ENCODE peak calls at places on chromosomes 2 and 18, in six cellular contexts. One of them, this sample, is unnamed.

GRCh38 chr2:27264753-27265535 is 2.1 kb upstream of the SLC30A3 start:
- DNase-seq in A673: peak
- DNase-seq in stimulated activated CD4-positive, alpha-beta T cell treated with anti-CD3 and anti-CD28 coated beads, Interleukin-12 subunit alpha, Interleukin-12 subunit beta, amount 100 ng/mL, for 4 hours: peak
- DNase-seq in A549: peak
- DNase-seq in neuronal stem cell: peak
- DNase-seq in caudate nucleus: no peak
- DNase-seq in this sample: peak

GRCh38 chr2:71749671-71750101 is 296.3 kb downstream of the DYSF start:
- DNase-seq in stimulated activated CD4-positive, alpha-beta T cell treated with anti-CD3 and anti-CD28 coated beads, Interleukin-12 subunit alpha, Interleukin-12 subunit beta, amount 100 ng/mL, for 4 hours: no peak
- DNase-seq in neuronal stem cell: no peak
- DNase-seq in A549: no peak
- DNase-seq in A673: peak
- DNase-seq in caudate nucleus: no peak
- DNase-seq in this sample: no peak

GRCh38 chr2:101864426-101864825 is 127.3 kb upstream of the IL1R2 start:
- DNase-seq in neuronal stem cell: no peak
- DNase-seq in caudate nucleus: no peak
- DNase-seq in stimulated activated CD4-positive, alpha-beta T cell treated with anti-CD3 and anti-CD28 coated beads, Interleukin-12 subunit alpha, Interleukin-12 subunit beta, amount 100 ng/mL, for 4 hours: no peak
- DNase-seq in A549: no peak
- DNase-seq in A673: peak
- DNase-seq in this sample: no peak

GRCh38 chr2:99861376-99861760 is 281.0 kb downstream of the AFF3 start:
- DNase-seq in caudate nucleus: no peak
- DNase-seq in stimulated activated CD4-positive, alpha-beta T cell treated with anti-CD3 and anti-CD28 coated beads, Interleukin-12 subunit alpha, Interleukin-12 subunit beta, amount 100 ng/mL, for 4 hours: no peak
- DNase-seq in A549: no peak
- DNase-seq in neuronal stem cell: no peak
- DNase-seq in A673: no peak
- DNase-seq in this sample: no peak

GRCh38 chr2:221975151-221975550 is 323.6 kb downstream of the PAX3 start:
- DNase-seq in A673: no peak
- DNase-seq in neuronal stem cell: no peak
- DNase-seq in caudate nucleus: no peak
- DNase-seq in stimulated activated CD4-positive, alpha-beta T cell treated with anti-CD3 and anti-CD28 coated beads, Interleukin-12 subunit alpha, Interleukin-12 subunit beta, amount 100 ng/mL, for 4 hours: no peak
- DNase-seq in A549: no peak
- DNase-seq in this sample: no peak

GRCh38 chr2:235170016-235170415 is 218.2 kb downstream of the SH3BP4 start:
- DNase-seq in neuronal stem cell: no peak
- DNase-seq in A549: no peak
- DNase-seq in A673: peak
- DNase-seq in stimulated activated CD4-positive, alpha-beta T cell treated with anti-CD3 and anti-CD28 coated beads, Interleukin-12 subunit alpha, Interleukin-12 subunit beta, amount 100 ng/mL, for 4 hours: no peak
- DNase-seq in caudate nucleus: no peak
- DNase-seq in this sample: no peak

GRCh38 chr2:215479536-215480240 is 43.8 kb upstream of the FN1 start:
- DNase-seq in A549: no peak
- DNase-seq in caudate nucleus: no peak
- DNase-seq in A673: no peak
- DNase-seq in stimulated activated CD4-positive, alpha-beta T cell treated with anti-CD3 and anti-CD28 coated beads, Interleukin-12 subunit alpha, Interleukin-12 subunit beta, amount 100 ng/mL, for 4 hours: no peak
- DNase-seq in neuronal stem cell: no peak
- DNase-seq in this sample: no peak

GRCh38 chr2:140630557-140630956 is 1500.3 kb downstream of the LRP1B start:
- DNase-seq in caudate nucleus: no peak
- DNase-seq in A673: no peak
- DNase-seq in stimulated activated CD4-positive, alpha-beta T cell treated with anti-CD3 and anti-CD28 coated beads, Interleukin-12 subunit alpha, Interleukin-12 subunit beta, amount 100 ng/mL, for 4 hours: no peak
- DNase-seq in neuronal stem cell: no peak
- DNase-seq in A549: no peak
- DNase-seq in this sample: no peak

GRCh38 chr2:205880048-205880447 is 197.7 kb downstream of the NRP2 start:
- DNase-seq in A673: no peak
- DNase-seq in caudate nucleus: no peak
- DNase-seq in A549: no peak
- DNase-seq in neuronal stem cell: no peak
- DNase-seq in stimulated activated CD4-positive, alpha-beta T cell treated with anti-CD3 and anti-CD28 coated beads, Interleukin-12 subunit alpha, Interleukin-12 subunit beta, amount 100 ng/mL, for 4 hours: no peak
- DNase-seq in this sample: no peak

GRCh38 chr18:80109676-80110078 is 615 bp downstream of the ADNP2 start:
- DNase-seq in A673: peak
- DNase-seq in neuronal stem cell: peak
- DNase-seq in A549: peak
- DNase-seq in stimulated activated CD4-positive, alpha-beta T cell treated with anti-CD3 and anti-CD28 coated beads, Interleukin-12 subunit alpha, Interleukin-12 subunit beta, amount 100 ng/mL, for 4 hours: no peak
- DNase-seq in caudate nucleus: peak
- DNase-seq in this sample: no peak

GRCh38 chr2:66849128-66849527 is 414.2 kb downstream of the MEIS1 start:
- DNase-seq in neuronal stem cell: no peak
- DNase-seq in A673: no peak
- DNase-seq in stimulated activated CD4-positive, alpha-beta T cell treated with anti-CD3 and anti-CD28 coated beads, Interleukin-12 subunit alpha, Interleukin-12 subunit beta, amount 100 ng/mL, for 4 hours: no peak
- DNase-seq in caudate nucleus: peak
- DNase-seq in A549: no peak
- DNase-seq in this sample: no peak

GRCh38 chr2:37582911-37583310 is 88.5 kb downstream of the CDC42EP3 start:
- DNase-seq in neuronal stem cell: no peak
- DNase-seq in caudate nucleus: no peak
- DNase-seq in A549: no peak
- DNase-seq in A673: peak
- DNase-seq in stimulated activated CD4-positive, alpha-beta T cell treated with anti-CD3 and anti-CD28 coated beads, Interleukin-12 subunit alpha, Interleukin-12 subunit beta, amount 100 ng/mL, for 4 hours: no peak
- DNase-seq in this sample: no peak

GRCh38 chr2:74128206-74128605 is 19.5 kb downstream of the BOLA3 start:
- DNase-seq in A673: no peak
- DNase-seq in caudate nucleus: no peak
- DNase-seq in neuronal stem cell: no peak
- DNase-seq in stimulated activated CD4-positive, alpha-beta T cell treated with anti-CD3 and anti-CD28 coated beads, Interleukin-12 subunit alpha, Interleukin-12 subunit beta, amount 100 ng/mL, for 4 hours: no peak
- DNase-seq in A549: no peak
- DNase-seq in this sample: no peak

GRCh38 chr2:203626952-203627681 is 79.3 kb upstream of the CD28 start:
- DNase-seq in caudate nucleus: no peak
- DNase-seq in stimulated activated CD4-positive, alpha-beta T cell treated with anti-CD3 and anti-CD28 coated beads, Interleukin-12 subunit alpha, Interleukin-12 subunit beta, amount 100 ng/mL, for 4 hours: no peak
- DNase-seq in A549: no peak
- DNase-seq in neuronal stem cell: no peak
- DNase-seq in A673: no peak
- DNase-seq in this sample: no peak

GRCh38 chr2:197266477-197266876 is 44.1 kb downstream of the ANKRD44 start:
- DNase-seq in A673: no peak
- DNase-seq in stimulated activated CD4-positive, alpha-beta T cell treated with anti-CD3 and anti-CD28 coated beads, Interleukin-12 subunit alpha, Interleukin-12 subunit beta, amount 100 ng/mL, for 4 hours: no peak
- DNase-seq in A549: no peak
- DNase-seq in neuronal stem cell: no peak
- DNase-seq in caudate nucleus: no peak
- DNase-seq in this sample: no peak

GRCh38 chr2:231597014-231597611 is 4.4 kb downstream of the TEX44 start:
- DNase-seq in stimulated activated CD4-positive, alpha-beta T cell treated with anti-CD3 and anti-CD28 coated beads, Interleukin-12 subunit alpha, Interleukin-12 subunit beta, amount 100 ng/mL, for 4 hours: no peak
- DNase-seq in caudate nucleus: peak
- DNase-seq in A673: no peak
- DNase-seq in neuronal stem cell: no peak
- DNase-seq in A549: no peak
- DNase-seq in this sample: no peak

GRCh38 chr2:25700221-25700660 is 26.9 kb upstream of the DTNB start:
- DNase-seq in stimulated activated CD4-positive, alpha-beta T cell treated with anti-CD3 and anti-CD28 coated beads, Interleukin-12 subunit alpha, Interleukin-12 subunit beta, amount 100 ng/mL, for 4 hours: peak
- DNase-seq in caudate nucleus: peak
- DNase-seq in A673: peak
- DNase-seq in A549: peak
- DNase-seq in neuronal stem cell: no peak
- DNase-seq in this sample: no peak

GRCh38 chr2:50344509-50345106 is 687.3 kb downstream of the NRXN1 start:
- DNase-seq in A549: no peak
- DNase-seq in A673: peak
- DNase-seq in stimulated activated CD4-positive, alpha-beta T cell treated with anti-CD3 and anti-CD28 coated beads, Interleukin-12 subunit alpha, Interleukin-12 subunit beta, amount 100 ng/mL, for 4 hours: no peak
- DNase-seq in caudate nucleus: no peak
- DNase-seq in neuronal stem cell: no peak
- DNase-seq in this sample: no peak

GRCh38 chr2:181648478-181649155 is 8.3 kb downstream of the CERKL start:
- DNase-seq in neuronal stem cell: no peak
- DNase-seq in A673: no peak
- DNase-seq in A549: no peak
- DNase-seq in stimulated activated CD4-positive, alpha-beta T cell treated with anti-CD3 and anti-CD28 coated beads, Interleukin-12 subunit alpha, Interleukin-12 subunit beta, amount 100 ng/mL, for 4 hours: no peak
- DNase-seq in caudate nucleus: no peak
- DNase-seq in this sample: no peak

GRCh38 chr2:224182498-224182897 is 143.4 kb upstream of the SERPINE2 start:
- DNase-seq in A673: no peak
- DNase-seq in stimulated activated CD4-positive, alpha-beta T cell treated with anti-CD3 and anti-CD28 coated beads, Interleukin-12 subunit alpha, Interleukin-12 subunit beta, amount 100 ng/mL, for 4 hours: no peak
- DNase-seq in A549: no peak
- DNase-seq in caudate nucleus: no peak
- DNase-seq in neuronal stem cell: no peak
- DNase-seq in this sample: no peak

GRCh38 chr18:55250729-55251128 is 291.5 kb upstream of the CCDC68 start:
- DNase-seq in A673: no peak
- DNase-seq in A549: no peak
- DNase-seq in stimulated activated CD4-positive, alpha-beta T cell treated with anti-CD3 and anti-CD28 coated beads, Interleukin-12 subunit alpha, Interleukin-12 subunit beta, amount 100 ng/mL, for 4 hours: no peak
- DNase-seq in neuronal stem cell: no peak
- DNase-seq in caudate nucleus: no peak
- DNase-seq in this sample: no peak

GRCh38 chr2:62928015-62928414 is 122.6 kb upstream of the OTX1 start:
- DNase-seq in A549: no peak
- DNase-seq in neuronal stem cell: no peak
- DNase-seq in A673: no peak
- DNase-seq in caudate nucleus: no peak
- DNase-seq in stimulated activated CD4-positive, alpha-beta T cell treated with anti-CD3 and anti-CD28 coated beads, Interleukin-12 subunit alpha, Interleukin-12 subunit beta, amount 100 ng/mL, for 4 hours: no peak
- DNase-seq in this sample: no peak

GRCh38 chr2:152762202-152762601 is 43.8 kb downstream of the ARL6IP6 start:
- DNase-seq in A673: peak
- DNase-seq in A549: no peak
- DNase-seq in caudate nucleus: no peak
- DNase-seq in stimulated activated CD4-positive, alpha-beta T cell treated with anti-CD3 and anti-CD28 coated beads, Interleukin-12 subunit alpha, Interleukin-12 subunit beta, amount 100 ng/mL, for 4 hours: no peak
- DNase-seq in neuronal stem cell: peak
- DNase-seq in this sample: no peak

GRCh38 chr2:218959761-218960195 is 312 bp downstream of the CDK5R2 start:
- DNase-seq in stimulated activated CD4-positive, alpha-beta T cell treated with anti-CD3 and anti-CD28 coated beads, Interleukin-12 subunit alpha, Interleukin-12 subunit beta, amount 100 ng/mL, for 4 hours: no peak
- DNase-seq in A549: no peak
- DNase-seq in A673: no peak
- DNase-seq in neuronal stem cell: no peak
- DNase-seq in caudate nucleus: no peak
- DNase-seq in this sample: no peak

GRCh38 chr2:31992934-31993333 is 17.9 kb downstream of the MEMO1 start:
- DNase-seq in stimulated activated CD4-positive, alpha-beta T cell treated with anti-CD3 and anti-CD28 coated beads, Interleukin-12 subunit alpha, Interleukin-12 subunit beta, amount 100 ng/mL, for 4 hours: no peak
- DNase-seq in neuronal stem cell: no peak
- DNase-seq in caudate nucleus: no peak
- DNase-seq in A673: no peak
- DNase-seq in A549: no peak
- DNase-seq in this sample: no peak

GRCh38 chr2:90069290-90069894 is 1377.9 kb downstream of the RPIA start:
- DNase-seq in neuronal stem cell: peak
- DNase-seq in A549: peak
- DNase-seq in A673: peak
- DNase-seq in stimulated activated CD4-positive, alpha-beta T cell treated with anti-CD3 and anti-CD28 coated beads, Interleukin-12 subunit alpha, Interleukin-12 subunit beta, amount 100 ng/mL, for 4 hours: no peak
- DNase-seq in caudate nucleus: no peak
- DNase-seq in this sample: no peak

GRCh38 chr2:212842544-212843185 is 304.1 kb upstream of the ERBB4 start:
- DNase-seq in A673: peak
- DNase-seq in neuronal stem cell: no peak
- DNase-seq in caudate nucleus: no peak
- DNase-seq in A549: no peak
- DNase-seq in stimulated activated CD4-positive, alpha-beta T cell treated with anti-CD3 and anti-CD28 coated beads, Interleukin-12 subunit alpha, Interleukin-12 subunit beta, amount 100 ng/mL, for 4 hours: no peak
- DNase-seq in this sample: no peak

GRCh38 chr2:72911256-72911655 is 6.1 kb upstream of the EMX1 start:
- DNase-seq in neuronal stem cell: no peak
- DNase-seq in A673: no peak
- DNase-seq in caudate nucleus: no peak
- DNase-seq in stimulated activated CD4-positive, alpha-beta T cell treated with anti-CD3 and anti-CD28 coated beads, Interleukin-12 subunit alpha, Interleukin-12 subunit beta, amount 100 ng/mL, for 4 hours: no peak
- DNase-seq in A549: no peak
- DNase-seq in this sample: no peak

GRCh38 chr2:112718862-112719370 is 1.9 kb upstream of the NT5DC4 start:
- DNase-seq in neuronal stem cell: no peak
- DNase-seq in caudate nucleus: no peak
- DNase-seq in A673: no peak
- DNase-seq in stimulated activated CD4-positive, alpha-beta T cell treated with anti-CD3 and anti-CD28 coated beads, Interleukin-12 subunit alpha, Interleukin-12 subunit beta, amount 100 ng/mL, for 4 hours: no peak
- DNase-seq in A549: no peak
- DNase-seq in this sample: no peak

GRCh38 chr18:74994502-74995403 is 214.2 kb downstream of the PTGR3 start:
- DNase-seq in caudate nucleus: no peak
- DNase-seq in stimulated activated CD4-positive, alpha-beta T cell treated with anti-CD3 and anti-CD28 coated beads, Interleukin-12 subunit alpha, Interleukin-12 subunit beta, amount 100 ng/mL, for 4 hours: peak
- DNase-seq in A549: no peak
- DNase-seq in neuronal stem cell: no peak
- DNase-seq in A673: peak
- DNase-seq in this sample: peak

GRCh38 chr2:39875182-39875913 is 96.3 kb upstream of the THUMPD2 start:
- DNase-seq in A673: peak
- DNase-seq in neuronal stem cell: no peak
- DNase-seq in stimulated activated CD4-positive, alpha-beta T cell treated with anti-CD3 and anti-CD28 coated beads, Interleukin-12 subunit alpha, Interleukin-12 subunit beta, amount 100 ng/mL, for 4 hours: no peak
- DNase-seq in caudate nucleus: no peak
- DNase-seq in A549: peak
- DNase-seq in this sample: no peak

GRCh38 chr18:22471546-22472131 is 53.9 kb upstream of the CTAGE1 start:
- DNase-seq in stimulated activated CD4-positive, alpha-beta T cell treated with anti-CD3 and anti-CD28 coated beads, Interleukin-12 subunit alpha, Interleukin-12 subunit beta, amount 100 ng/mL, for 4 hours: no peak
- DNase-seq in A549: no peak
- DNase-seq in neuronal stem cell: no peak
- DNase-seq in A673: no peak
- DNase-seq in caudate nucleus: no peak
- DNase-seq in this sample: no peak

GRCh38 chr2:62672601-62673000 is 32.9 kb upstream of the EHBP1 start:
- DNase-seq in A673: no peak
- DNase-seq in caudate nucleus: no peak
- DNase-seq in stimulated activated CD4-positive, alpha-beta T cell treated with anti-CD3 and anti-CD28 coated beads, Interleukin-12 subunit alpha, Interleukin-12 subunit beta, amount 100 ng/mL, for 4 hours: no peak
- DNase-seq in neuronal stem cell: peak
- DNase-seq in A549: peak
- DNase-seq in this sample: no peak

GRCh38 chr2:225766431-225766830 is 366.9 kb downstream of the NYAP2 start:
- DNase-seq in caudate nucleus: no peak
- DNase-seq in A549: no peak
- DNase-seq in A673: peak
- DNase-seq in stimulated activated CD4-positive, alpha-beta T cell treated with anti-CD3 and anti-CD28 coated beads, Interleukin-12 subunit alpha, Interleukin-12 subunit beta, amount 100 ng/mL, for 4 hours: no peak
- DNase-seq in neuronal stem cell: no peak
- DNase-seq in this sample: no peak